ENCODE peak calls at places on chromosomes 5 and 9, in four cellular contexts. X, S, I and E are unnamed samples.

GRCh38 chr9:115944166-115944948 is 209.2 kb upstream of the PAPPA start:
- DNase-seq in X (no peak), I (no peak), S (peak), E (no peak)

GRCh38 chr9:22840641-22841040 is 394.0 kb downstream of the DMRTA1 start:
- DNase-seq in I (no peak), S (no peak), X (no peak), E (no peak)

GRCh38 chr9:135517407-135517822 is 3.8 kb upstream of the LCN1 start:
- DNase-seq in X (no peak), S (no peak), I (no peak), E (no peak)

GRCh38 chr9:108478871-108479332 is 376.9 kb downstream of the ACTL7B start:
- DNase-seq in I (no peak), S (peak), X (no peak), E (no peak)

GRCh38 chr9:9912459-9912858 is 700.3 kb downstream of the PTPRD start:
- DNase-seq in I (no peak), X (no peak), S (no peak), E (no peak)

GRCh38 chr9:136201609-136202448 is 3.1 kb downstream of the LHX3 start:
- DNase-seq in X (no peak), S (no peak), I (no peak), E (no peak)

GRCh38 chr9:105148328-105149006 is 96.0 kb upstream of the SLC44A1 start:
- DNase-seq in X (no peak), I (no peak), S (no peak), E (no peak)

GRCh38 chr5:57889558-57889957 is 406.9 kb upstream of the ACTBL2 start:
- DNase-seq in S (peak), X (no peak), I (peak), E (no peak)

GRCh38 chr9:715743-716400 is 125.6 kb upstream of the DMRT1 start:
- DNase-seq in I (no peak), X (no peak), S (peak), E (no peak)

GRCh38 chr9:108119530-108120113 is 630.1 kb upstream of the KLF4 start:
- DNase-seq in I (no peak), S (no peak), X (no peak), E (no peak)

GRCh38 chr9:129737479-129738269 is 15.2 kb downstream of the PTGES start:
- DNase-seq in S (peak), I (peak), X (peak), E (peak)

GRCh38 chr9:3342159-3342777 is 183.5 kb downstream of the RFX3 start:
- DNase-seq in I (no peak), X (no peak), S (peak), E (no peak)

GRCh38 chr5:80686757-80687156 is 32.0 kb upstream of the DHFR start:
- DNase-seq in X (no peak), I (no peak), S (peak), E (no peak)

GRCh38 chr9:69107801-69108200 is 66.3 kb upstream of the TJP2 start:
- DNase-seq in S (no peak), I (no peak), X (no peak), E (no peak)

GRCh38 chr5:31096238-31096865 is 97.1 kb upstream of the CDH6 start:
- DNase-seq in S (peak), I (no peak), X (no peak), E (no peak)

GRCh38 chr5:81354093-81354492 is 39.8 kb downstream of the ACOT12 start:
- DNase-seq in X (no peak), S (no peak), I (no peak), E (no peak)

GRCh38 chr5:149381986-149382338 is 2.9 kb upstream of the IL17B start:
- DNase-seq in X (peak), I (peak), S (peak), E (peak)

GRCh38 chr9:113389451-113389850 is 11.6 kb downstream of the ALAD start:
- DNase-seq in S (no peak), I (no peak), X (no peak), E (no peak)

GRCh38 chr9:87793292-87793691 is 67.4 kb downstream of the CTSL start:
- DNase-seq in X (no peak), S (peak), I (no peak), E (no peak)

GRCh38 chr9:109507421-109507838 is 9.3 kb upstream of the PTPN3 start:
- DNase-seq in S (peak), I (no peak), X (no peak), E (no peak)

GRCh38 chr5:13664377-13664776 is 280.1 kb downstream of the DNAH5 start:
- DNase-seq in X (no peak), S (peak), I (no peak), E (no peak)

GRCh38 chr9:77063645-77064285 is 44.3 kb downstream of the FOXB2 start:
- DNase-seq in S (peak), I (no peak), X (no peak), E (no peak)

GRCh38 chr9:128635266-128636023 is 21.2 kb downstream of the DYNC2I2 start:
- DNase-seq in S (peak), I (peak), X (no peak), E (no peak)

GRCh38 chr9:92406506-92406905 is 2.1 kb upstream of the OGN start:
- DNase-seq in S (no peak), X (no peak), I (no peak), E (peak)

GRCh38 chr5:1099931-1100651 is 11.8 kb downstream of the SLC12A7 start:
- DNase-seq in I (no peak), S (no peak), X (no peak), E (no peak)

GRCh38 chr9:126147186-126147585 is 179.4 kb upstream of the MVB12B start:
- DNase-seq in I (no peak), X (no peak), S (no peak), E (no peak)

GRCh38 chr5:149447373-149448367 is 68.6 kb upstream of the IL17B start:
- DNase-seq in X (no peak), S (no peak), I (no peak), E (no peak)

GRCh38 chr5:82406200-82406773 is 128.1 kb upstream of the RPS23 start:
- DNase-seq in X (no peak), I (peak), S (peak), E (no peak)